ENCODE peak calls at places on chromosomes 2 and 18, in seven cellular contexts. One of them, this sample, is unnamed.

GRCh38 chr2:99552529-99552928 is 62.7 kb upstream of the REV1 start:
- DNase-seq in AG04450: no peak
- DNase-seq in esophagus squamous epithelium: no peak
- DNase-seq in CD8-positive, alpha-beta T cell: no peak
- DNase-seq in PC-9: no peak
- DNase-seq in colonic mucosa: no peak
- DNase-seq in OCI-LY7: no peak
- DNase-seq in this sample: no peak

GRCh38 chr2:111704246-111704645 is 179.7 kb downstream of the ANAPC1 start:
- DNase-seq in CD8-positive, alpha-beta T cell: no peak
- DNase-seq in esophagus squamous epithelium: no peak
- DNase-seq in PC-9: peak; percentile 55
- DNase-seq in AG04450: peak; percentile 23
- DNase-seq in OCI-LY7: no peak
- DNase-seq in colonic mucosa: peak; percentile 15
- DNase-seq in this sample: peak; percentile 60

GRCh38 chr2:38862481-38862880 is 13.3 kb downstream of the DHX57 start:
- DNase-seq in AG04450: no peak
- DNase-seq in CD8-positive, alpha-beta T cell: no peak
- DNase-seq in esophagus squamous epithelium: no peak
- DNase-seq in colonic mucosa: no peak
- DNase-seq in PC-9: no peak
- DNase-seq in OCI-LY7: no peak
- DNase-seq in this sample: no peak

GRCh38 chr2:207754498-207755383 is 15.0 kb downstream of the FZD5 start:
- DNase-seq in OCI-LY7: no peak
- DNase-seq in AG04450: no peak
- DNase-seq in PC-9: no peak
- DNase-seq in esophagus squamous epithelium: no peak
- DNase-seq in CD8-positive, alpha-beta T cell: no peak
- DNase-seq in colonic mucosa: no peak
- DNase-seq in this sample: no peak

GRCh38 chr18:50079571-50080295 is 115.2 kb downstream of the MYO5B start:
- DNase-seq in colonic mucosa: no peak
- DNase-seq in OCI-LY7: no peak
- DNase-seq in CD8-positive, alpha-beta T cell: no peak
- DNase-seq in PC-9: no peak
- DNase-seq in esophagus squamous epithelium: no peak
- DNase-seq in AG04450: no peak
- DNase-seq in this sample: no peak

GRCh38 chr18:57826252-57826651 is 23.1 kb upstream of the ATP8B1 start:
- DNase-seq in esophagus squamous epithelium: no peak
- DNase-seq in CD8-positive, alpha-beta T cell: no peak
- DNase-seq in PC-9: no peak
- DNase-seq in colonic mucosa: no peak
- DNase-seq in AG04450: no peak
- DNase-seq in OCI-LY7: no peak
- DNase-seq in this sample: no peak

GRCh38 chr2:150806336-150806735 is 318.9 kb upstream of the RND3 start:
- DNase-seq in colonic mucosa: no peak
- DNase-seq in CD8-positive, alpha-beta T cell: no peak
- DNase-seq in esophagus squamous epithelium: no peak
- DNase-seq in AG04450: no peak
- DNase-seq in OCI-LY7: no peak
- DNase-seq in PC-9: no peak
- DNase-seq in this sample: no peak

GRCh38 chr2:237699870-237700582 is 72.6 kb downstream of the LRRFIP1 start:
- DNase-seq in OCI-LY7: no peak
- DNase-seq in colonic mucosa: no peak
- DNase-seq in AG04450: no peak
- DNase-seq in PC-9: no peak
- DNase-seq in esophagus squamous epithelium: no peak
- DNase-seq in CD8-positive, alpha-beta T cell: no peak
- DNase-seq in this sample: no peak

GRCh38 chr18:63291278-63291677 is 28.3 kb downstream of the BCL2 start:
- DNase-seq in OCI-LY7: no peak
- DNase-seq in AG04450: no peak
- DNase-seq in colonic mucosa: no peak
- DNase-seq in PC-9: no peak
- DNase-seq in CD8-positive, alpha-beta T cell: no peak
- DNase-seq in esophagus squamous epithelium: no peak
- DNase-seq in this sample: no peak

GRCh38 chr18:63292844-63293683 is 26.5 kb downstream of the BCL2 start:
- DNase-seq in esophagus squamous epithelium: peak; percentile 7
- DNase-seq in PC-9: no peak
- DNase-seq in CD8-positive, alpha-beta T cell: no peak
- DNase-seq in OCI-LY7: no peak
- DNase-seq in colonic mucosa: no peak
- DNase-seq in AG04450: no peak
- DNase-seq in this sample: no peak

GRCh38 chr18:63286926-63287325 is 32.6 kb downstream of the BCL2 start:
- DNase-seq in colonic mucosa: no peak
- DNase-seq in OCI-LY7: no peak
- DNase-seq in esophagus squamous epithelium: no peak
- DNase-seq in CD8-positive, alpha-beta T cell: no peak
- DNase-seq in AG04450: no peak
- DNase-seq in PC-9: no peak
- DNase-seq in this sample: no peak

GRCh38 chr18:63293930-63294329 is 25.6 kb downstream of the BCL2 start:
- DNase-seq in colonic mucosa: no peak
- DNase-seq in CD8-positive, alpha-beta T cell: no peak
- DNase-seq in AG04450: no peak
- DNase-seq in esophagus squamous epithelium: no peak
- DNase-seq in PC-9: no peak
- DNase-seq in OCI-LY7: no peak
- DNase-seq in this sample: no peak

DNA sequence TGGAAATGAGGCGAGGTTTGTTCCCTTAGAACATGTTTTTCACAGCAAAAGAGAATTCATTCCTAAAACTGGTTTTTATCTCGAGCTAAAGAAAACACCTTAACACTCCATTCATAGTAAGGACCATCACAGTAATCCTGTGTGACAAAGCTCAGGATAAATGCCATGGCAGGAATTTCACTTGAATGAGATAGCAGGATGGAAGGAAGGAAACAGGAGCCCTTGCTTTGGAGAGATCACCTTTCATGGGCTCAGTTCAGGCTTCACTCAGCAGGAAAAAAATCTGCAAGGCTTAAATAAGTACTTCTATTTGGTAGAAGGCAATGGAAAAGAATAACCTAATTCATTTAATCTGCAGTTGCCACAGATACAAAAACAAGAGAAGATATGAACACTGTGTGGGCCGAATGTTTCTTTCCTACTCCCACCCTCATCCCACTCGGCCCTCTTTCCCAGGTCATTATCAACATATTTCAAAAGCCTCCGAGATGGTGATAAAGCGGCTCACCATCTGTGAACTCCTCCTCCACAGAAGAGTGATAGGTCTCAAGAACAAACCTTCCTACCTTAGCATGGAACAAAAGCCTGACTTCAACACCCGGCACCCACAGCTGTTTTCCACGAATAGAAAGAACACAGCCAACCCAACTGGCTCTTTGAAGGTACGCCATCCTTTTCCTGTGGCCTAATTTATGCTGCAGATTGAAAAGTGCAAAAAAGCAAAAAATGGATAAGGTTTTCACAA is 28.9 kb downstream of the BCL2 start:
- DNase-seq in PC-9: no peak
- DNase-seq in CD8-positive, alpha-beta T cell: no peak
- DNase-seq in AG04450: no peak
- DNase-seq in OCI-LY7: no peak
- DNase-seq in colonic mucosa: no peak
- DNase-seq in esophagus squamous epithelium: no peak
- DNase-seq in this sample: no peak
- H3K27ac ChIP-seq in PC-9: no peak overlapping the region
- H3K27ac ChIP-seq in CD8-positive, alpha-beta T cell: peak overlapping the region; percentile 7
- H3K27ac ChIP-seq in AG04450: no peak overlapping the region
- H3K27ac ChIP-seq in OCI-LY7: no peak overlapping the region
- H3K27ac ChIP-seq in colonic mucosa: no peak overlapping the region
- H3K27ac ChIP-seq in esophagus squamous epithelium: no peak overlapping the region
- H3K27ac ChIP-seq in this sample: no peak overlapping the region

GRCh38 chr2:176124358-176125214 is 2.1 kb downstream of the HOXD9 start:
- DNase-seq in CD8-positive, alpha-beta T cell: no peak
- DNase-seq in OCI-LY7: no peak
- DNase-seq in esophagus squamous epithelium: no peak
- DNase-seq in AG04450: no peak
- DNase-seq in colonic mucosa: no peak
- DNase-seq in PC-9: no peak
- DNase-seq in this sample: no peak

GRCh38 chr2:176122633-176123482 is at the start of gene HOXD9:
- DNase-seq in OCI-LY7: no peak
- DNase-seq in AG04450: no peak
- DNase-seq in PC-9: no peak
- DNase-seq in CD8-positive, alpha-beta T cell: no peak
- DNase-seq in esophagus squamous epithelium: no peak
- DNase-seq in colonic mucosa: peak; percentile 81
- DNase-seq in this sample: no peak

GRCh38 chr2:176122266-176122632 is 270 bp upstream of the HOXD9 start:
- DNase-seq in esophagus squamous epithelium: no peak
- DNase-seq in colonic mucosa: no peak
- DNase-seq in AG04450: no peak
- DNase-seq in PC-9: no peak
- DNase-seq in CD8-positive, alpha-beta T cell: no peak
- DNase-seq in OCI-LY7: no peak
- DNase-seq in this sample: no peak

GRCh38 chr2:176123847-176124273 is 1.3 kb downstream of the HOXD9 start:
- DNase-seq in CD8-positive, alpha-beta T cell: no peak
- DNase-seq in colonic mucosa: no peak
- DNase-seq in OCI-LY7: no peak
- DNase-seq in PC-9: no peak
- DNase-seq in esophagus squamous epithelium: no peak
- DNase-seq in AG04450: no peak
- DNase-seq in this sample: no peak

DNA sequence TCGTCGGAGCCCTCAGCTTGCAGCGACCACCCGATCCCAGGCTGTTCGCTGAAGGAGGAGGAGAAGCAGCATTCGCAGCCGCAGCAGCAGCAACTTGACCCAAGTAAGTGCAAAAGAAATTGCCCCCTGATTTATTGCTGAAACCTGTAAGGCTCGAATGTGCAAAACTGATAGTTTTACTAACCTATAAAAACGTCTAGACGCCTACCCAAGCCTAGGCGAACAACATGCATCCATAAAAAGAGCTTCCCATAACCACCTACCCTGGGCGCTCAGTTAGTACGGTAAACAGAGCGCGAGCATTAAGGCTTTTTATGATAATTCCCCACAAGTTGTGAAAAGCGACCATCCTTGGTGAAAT is 944 bp downstream of the HOXD9 start:
- DNase-seq in colonic mucosa: no peak
- DNase-seq in AG04450: no peak
- DNase-seq in esophagus squamous epithelium: no peak
- DNase-seq in CD8-positive, alpha-beta T cell: no peak
- DNase-seq in OCI-LY7: no peak
- DNase-seq in PC-9: no peak
- DNase-seq in this sample: no peak
- H3K4me3 ChIP-seq in colonic mucosa: peak overlapping the region; percentile 57
- H3K4me3 ChIP-seq in AG04450: no peak overlapping the region
- H3K4me3 ChIP-seq in esophagus squamous epithelium: peak overlapping the region; percentile 29
- H3K4me3 ChIP-seq in CD8-positive, alpha-beta T cell: no peak overlapping the region
- H3K4me3 ChIP-seq in OCI-LY7: no peak overlapping the region
- H3K4me3 ChIP-seq in PC-9: no peak overlapping the region
- H3K4me3 ChIP-seq in this sample: peak overlapping the region; percentile 75

GRCh38 chr2:44771510-44771909 is 170.0 kb upstream of the SIX3 start:
- DNase-seq in AG04450: no peak
- DNase-seq in PC-9: no peak
- DNase-seq in esophagus squamous epithelium: no peak
- DNase-seq in colonic mucosa: no peak
- DNase-seq in CD8-positive, alpha-beta T cell: no peak
- DNase-seq in OCI-LY7: no peak
- DNase-seq in this sample: no peak

GRCh38 chr2:44769349-44770005 is 172.0 kb upstream of the SIX3 start:
- DNase-seq in colonic mucosa: no peak
- DNase-seq in AG04450: no peak
- DNase-seq in CD8-positive, alpha-beta T cell: no peak
- DNase-seq in PC-9: no peak
- DNase-seq in esophagus squamous epithelium: no peak
- DNase-seq in OCI-LY7: no peak
- DNase-seq in this sample: no peak

GRCh38 chr2:44768438-44769236 is 172.9 kb upstream of the SIX3 start:
- DNase-seq in colonic mucosa: no peak
- DNase-seq in CD8-positive, alpha-beta T cell: no peak
- DNase-seq in AG04450: no peak
- DNase-seq in OCI-LY7: no peak
- DNase-seq in esophagus squamous epithelium: no peak
- DNase-seq in PC-9: no peak
- DNase-seq in this sample: no peak

GRCh38 chr2:44772131-44772530 is 169.4 kb upstream of the SIX3 start:
- DNase-seq in AG04450: no peak
- DNase-seq in colonic mucosa: peak; percentile 23
- DNase-seq in esophagus squamous epithelium: no peak
- DNase-seq in OCI-LY7: no peak
- DNase-seq in CD8-positive, alpha-beta T cell: no peak
- DNase-seq in PC-9: no peak
- DNase-seq in this sample: no peak

DNA sequence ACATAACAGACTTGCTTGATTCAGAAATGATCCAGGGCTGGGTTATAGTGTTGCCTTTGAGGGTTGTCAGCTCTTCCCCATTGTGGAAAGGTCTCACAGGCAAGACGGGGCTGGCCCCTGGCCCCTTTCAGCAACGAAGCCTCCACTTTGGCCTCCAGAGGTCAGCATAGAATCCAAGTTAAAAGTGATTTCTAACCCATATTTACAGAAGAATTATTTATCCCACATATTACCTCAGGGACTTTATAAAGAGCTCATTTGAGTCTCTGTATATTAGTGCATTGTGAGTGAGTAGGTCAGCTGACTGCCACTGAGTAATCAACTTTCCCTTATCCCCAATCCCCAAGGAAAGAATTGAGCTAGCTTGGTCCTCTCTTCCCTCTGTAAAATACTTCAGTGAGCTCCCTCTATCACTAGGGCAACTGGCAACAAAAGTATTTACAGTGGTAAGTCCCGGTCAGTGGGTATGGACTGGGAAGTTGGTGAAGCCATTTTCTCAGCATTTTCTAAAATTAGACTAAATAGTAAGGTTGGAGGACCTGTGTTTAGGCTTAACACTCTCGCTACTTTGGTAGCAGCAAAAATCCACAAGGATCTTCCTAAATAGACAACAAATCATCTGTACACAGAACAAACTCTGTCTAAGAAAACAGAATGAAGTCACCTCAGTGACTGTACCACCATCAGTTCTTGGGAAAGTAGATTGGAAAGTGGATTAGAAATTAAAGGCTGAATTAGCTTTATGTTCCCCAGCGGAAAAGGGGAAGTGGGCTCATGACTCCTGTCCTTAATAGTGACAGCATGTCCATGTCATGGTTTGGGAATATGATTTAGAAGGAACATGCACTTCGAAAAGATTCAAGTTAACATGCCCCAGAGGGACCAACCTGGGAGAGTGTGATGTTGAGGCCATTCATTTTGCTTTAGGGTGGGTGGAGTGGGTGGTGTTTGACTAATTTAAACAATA is 171.0 kb upstream of the SIX3 start:
- DNase-seq in CD8-positive, alpha-beta T cell: no peak
- DNase-seq in AG04450: no peak
- DNase-seq in esophagus squamous epithelium: no peak
- DNase-seq in OCI-LY7: no peak
- DNase-seq in colonic mucosa: no peak
- DNase-seq in PC-9: no peak
- DNase-seq in this sample: no peak
- TF ChIP-seq CTCF in CD8-positive, alpha-beta T cell: no peak
- TF ChIP-seq CTCF in AG04450: no peak
- TF ChIP-seq CTCF in esophagus squamous epithelium: no peak
- TF ChIP-seq CTCF in OCI-LY7: peak; percentile 46
- TF ChIP-seq CTCF in colonic mucosa: no peak
- TF ChIP-seq CTCF in PC-9: no peak
- TF ChIP-seq CTCF in this sample: no peak

DNA sequence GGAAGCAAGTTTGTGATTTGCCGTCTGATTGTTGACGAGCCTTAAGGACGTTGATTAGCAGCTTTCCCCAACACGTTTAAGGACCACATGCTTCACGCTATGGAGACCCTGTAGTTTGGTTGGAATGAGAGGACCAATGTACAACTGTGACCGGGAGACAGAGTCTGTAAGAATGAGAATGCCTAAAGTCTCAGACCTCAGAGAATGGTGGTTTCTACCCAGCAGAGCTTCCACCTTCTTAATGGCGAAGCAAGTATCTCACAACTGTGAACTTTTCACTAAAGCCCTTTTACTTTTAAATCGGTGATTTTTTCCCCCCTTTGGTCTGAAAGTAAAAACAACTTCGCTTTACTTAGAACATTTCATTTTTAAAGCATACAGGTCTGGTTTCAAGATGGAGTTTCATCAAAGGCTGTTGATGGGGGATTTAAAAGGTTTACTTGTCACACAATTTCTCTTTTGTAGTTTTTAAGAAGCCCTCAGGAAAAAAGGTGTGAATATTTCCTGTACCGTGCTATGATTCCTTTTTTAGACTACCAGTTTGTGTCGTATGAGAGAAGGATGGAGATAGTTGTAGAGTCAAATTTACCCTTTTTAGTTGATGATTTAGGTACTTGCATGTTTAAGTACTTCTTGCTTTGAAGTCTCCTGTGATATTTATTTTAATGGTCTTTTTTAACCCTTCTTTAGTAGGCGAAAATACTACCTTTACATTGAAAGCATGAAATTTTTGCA is 1.5 kb downstream of the TTC39C start:
- DNase-seq in PC-9: no peak
- DNase-seq in AG04450: no peak
- DNase-seq in esophagus squamous epithelium: no peak
- DNase-seq in colonic mucosa: no peak
- DNase-seq in OCI-LY7: no peak
- DNase-seq in CD8-positive, alpha-beta T cell: no peak
- DNase-seq in this sample: no peak
- H3K27ac ChIP-seq in PC-9: no peak overlapping the region
- H3K27ac ChIP-seq in AG04450: no peak overlapping the region
- H3K27ac ChIP-seq in esophagus squamous epithelium: peak overlapping the region; percentile 94
- H3K27ac ChIP-seq in colonic mucosa: no peak overlapping the region
- H3K27ac ChIP-seq in OCI-LY7: peak overlapping the region; percentile 55
- H3K27ac ChIP-seq in CD8-positive, alpha-beta T cell: peak overlapping the region; percentile 58
- H3K27ac ChIP-seq in this sample: no peak overlapping the region